ENCODE peak calls at places on chromosome 19, in six cellular contexts. One of them, this sample, is unnamed.

GRCh38 chr19:34985249-34986022 is 14.7 kb upstream of the GRAMD1A start:
- DNase-seq in MM.1S: no peak
- DNase-seq in epithelial cell of proximal tubule: no peak
- DNase-seq in fibroblast of pulmonary artery: peak
- DNase-seq in psoas muscle: peak
- DNase-seq in fibroblast of the aortic adventitia: peak
- DNase-seq in this sample: no peak

GRCh38 chr19:58579473-58580142 is 6.5 kb upstream of the MZF1 start:
- DNase-seq in epithelial cell of proximal tubule: no peak
- DNase-seq in fibroblast of the aortic adventitia: no peak
- DNase-seq in psoas muscle: no peak
- DNase-seq in MM.1S: no peak
- DNase-seq in fibroblast of pulmonary artery: no peak
- DNase-seq in this sample: no peak

GRCh38 chr19:7670150-7670784 is 1.4 kb downstream of the RETN start:
- DNase-seq in epithelial cell of proximal tubule: no peak
- DNase-seq in MM.1S: no peak
- DNase-seq in fibroblast of the aortic adventitia: no peak
- DNase-seq in fibroblast of pulmonary artery: no peak
- DNase-seq in psoas muscle: no peak
- DNase-seq in this sample: no peak

GRCh38 chr19:57056972-57057371 is 62.8 kb upstream of the USP29 start:
- DNase-seq in psoas muscle: peak
- DNase-seq in MM.1S: no peak
- DNase-seq in fibroblast of pulmonary artery: peak
- DNase-seq in fibroblast of the aortic adventitia: no peak
- DNase-seq in epithelial cell of proximal tubule: no peak
- DNase-seq in this sample: no peak

GRCh38 chr19:9054768-9055167 is 32.1 kb upstream of the OR1M1 start:
- DNase-seq in epithelial cell of proximal tubule: no peak
- DNase-seq in MM.1S: no peak
- DNase-seq in fibroblast of the aortic adventitia: no peak
- DNase-seq in fibroblast of pulmonary artery: no peak
- DNase-seq in psoas muscle: no peak
- DNase-seq in this sample: no peak

GRCh38 chr19:35054626-35055025 is 13.1 kb downstream of the HPN start:
- DNase-seq in epithelial cell of proximal tubule: no peak
- DNase-seq in fibroblast of pulmonary artery: no peak
- DNase-seq in psoas muscle: no peak
- DNase-seq in fibroblast of the aortic adventitia: no peak
- DNase-seq in MM.1S: no peak
- DNase-seq in this sample: no peak

GRCh38 chr19:44800461-44800860 is 8.4 kb upstream of the BCAM start:
- DNase-seq in MM.1S: peak
- DNase-seq in psoas muscle: peak
- DNase-seq in fibroblast of pulmonary artery: peak
- DNase-seq in fibroblast of the aortic adventitia: peak
- DNase-seq in epithelial cell of proximal tubule: no peak
- DNase-seq in this sample: peak

GRCh38 chr19:31408460-31409124 is 59.4 kb upstream of the TSHZ3 start:
- DNase-seq in epithelial cell of proximal tubule: peak
- DNase-seq in fibroblast of the aortic adventitia: peak
- DNase-seq in MM.1S: no peak
- DNase-seq in psoas muscle: no peak
- DNase-seq in fibroblast of pulmonary artery: peak
- DNase-seq in this sample: no peak

GRCh38 chr19:56126983-56127780 is 6.1 kb upstream of the ZNF787 start:
- DNase-seq in psoas muscle: no peak
- DNase-seq in epithelial cell of proximal tubule: no peak
- DNase-seq in fibroblast of the aortic adventitia: no peak
- DNase-seq in fibroblast of pulmonary artery: no peak
- DNase-seq in MM.1S: no peak
- DNase-seq in this sample: no peak

GRCh38 chr19:3068071-3068470 is 5.8 kb upstream of the TLE5 start:
- DNase-seq in epithelial cell of proximal tubule: no peak
- DNase-seq in MM.1S: no peak
- DNase-seq in fibroblast of the aortic adventitia: no peak
- DNase-seq in fibroblast of pulmonary artery: no peak
- DNase-seq in psoas muscle: peak
- DNase-seq in this sample: no peak

GRCh38 chr19:35347171-35347929 is at the start of gene FFAR1:
- DNase-seq in epithelial cell of proximal tubule: no peak
- DNase-seq in fibroblast of the aortic adventitia: no peak
- DNase-seq in psoas muscle: no peak
- DNase-seq in fibroblast of pulmonary artery: no peak
- DNase-seq in MM.1S: no peak
- DNase-seq in this sample: peak

GRCh38 chr19:44435441-44435840 is 12.8 kb downstream of the ZNF229 start:
- DNase-seq in fibroblast of the aortic adventitia: no peak
- DNase-seq in fibroblast of pulmonary artery: no peak
- DNase-seq in epithelial cell of proximal tubule: no peak
- DNase-seq in psoas muscle: no peak
- DNase-seq in MM.1S: no peak
- DNase-seq in this sample: no peak

GRCh38 chr19:2341247-2341705 is 12.8 kb downstream of the SPPL2B start:
- DNase-seq in epithelial cell of proximal tubule: no peak
- DNase-seq in MM.1S: no peak
- DNase-seq in fibroblast of pulmonary artery: no peak
- DNase-seq in fibroblast of the aortic adventitia: no peak
- DNase-seq in psoas muscle: no peak
- DNase-seq in this sample: no peak

DNA sequence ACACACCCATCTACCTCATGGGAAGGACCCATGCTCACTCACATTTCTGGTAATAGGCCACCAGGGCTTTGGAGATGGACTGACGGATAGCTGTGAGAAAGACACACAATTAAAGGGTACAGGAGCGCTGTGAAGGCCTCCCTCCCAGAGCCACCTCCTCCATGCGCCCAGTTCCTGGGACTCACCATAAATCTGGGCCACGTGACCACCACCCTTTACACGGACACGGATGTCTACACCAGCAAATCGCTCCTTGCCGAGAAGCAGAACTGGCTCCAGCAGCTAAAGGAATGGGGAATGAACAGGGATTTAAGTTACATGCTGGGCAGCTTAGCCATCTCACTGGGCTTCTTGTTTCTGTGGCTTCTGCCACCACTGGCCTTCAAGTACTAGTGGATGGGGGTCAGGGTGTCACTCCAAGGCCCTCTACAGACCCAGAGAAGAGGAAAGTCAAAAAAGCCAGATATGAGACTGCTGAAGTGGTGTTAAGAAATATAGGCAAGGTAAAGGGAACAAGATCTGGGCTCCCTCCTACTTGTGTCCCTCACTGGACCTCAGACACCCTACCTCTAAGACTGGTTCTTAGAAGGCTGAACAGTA is 2.2 kb downstream of the RPS16 start:
- DNase-seq in MM.1S: no peak
- DNase-seq in epithelial cell of proximal tubule: no peak
- DNase-seq in fibroblast of the aortic adventitia: no peak
- DNase-seq in fibroblast of pulmonary artery: no peak
- DNase-seq in psoas muscle: no peak
- DNase-seq in this sample: no peak
- H3K4me3 ChIP-seq in MM.1S: no peak
- H3K4me3 ChIP-seq in epithelial cell of proximal tubule: no peak
- H3K4me3 ChIP-seq in fibroblast of the aortic adventitia: no peak
- H3K4me3 ChIP-seq in fibroblast of pulmonary artery: no peak
- H3K4me3 ChIP-seq in psoas muscle: peak
- H3K4me3 ChIP-seq in this sample: peak

GRCh38 chr19:17726914-17727773 is 7.9 kb downstream of the MAP1S start:
- DNase-seq in fibroblast of the aortic adventitia: no peak
- DNase-seq in epithelial cell of proximal tubule: no peak
- DNase-seq in MM.1S: no peak
- DNase-seq in fibroblast of pulmonary artery: no peak
- DNase-seq in psoas muscle: no peak
- DNase-seq in this sample: no peak

GRCh38 chr19:17727843-17728242 is 8.6 kb downstream of the MAP1S start:
- DNase-seq in epithelial cell of proximal tubule: no peak
- DNase-seq in MM.1S: no peak
- DNase-seq in psoas muscle: no peak
- DNase-seq in fibroblast of the aortic adventitia: no peak
- DNase-seq in fibroblast of pulmonary artery: no peak
- DNase-seq in this sample: no peak

GRCh38 chr19:17726136-17726741 is 7.0 kb downstream of the MAP1S start:
- DNase-seq in psoas muscle: no peak
- DNase-seq in fibroblast of the aortic adventitia: no peak
- DNase-seq in MM.1S: no peak
- DNase-seq in epithelial cell of proximal tubule: no peak
- DNase-seq in fibroblast of pulmonary artery: no peak
- DNase-seq in this sample: no peak

GRCh38 chr19:17724655-17725054 is 5.4 kb downstream of the MAP1S start:
- DNase-seq in MM.1S: no peak
- DNase-seq in epithelial cell of proximal tubule: no peak
- DNase-seq in fibroblast of the aortic adventitia: no peak
- DNase-seq in fibroblast of pulmonary artery: no peak
- DNase-seq in psoas muscle: no peak
- DNase-seq in this sample: no peak

GRCh38 chr19:17725422-17726078 is 6.3 kb downstream of the MAP1S start:
- DNase-seq in epithelial cell of proximal tubule: no peak
- DNase-seq in fibroblast of pulmonary artery: no peak
- DNase-seq in fibroblast of the aortic adventitia: no peak
- DNase-seq in psoas muscle: no peak
- DNase-seq in MM.1S: no peak
- DNase-seq in this sample: no peak
- TF ChIP-seq CTCF in epithelial cell of proximal tubule: peak
- TF ChIP-seq CTCF in fibroblast of pulmonary artery: peak
- TF ChIP-seq CTCF in fibroblast of the aortic adventitia: peak
- TF ChIP-seq CTCF in psoas muscle: no peak
- TF ChIP-seq CTCF in MM.1S: peak
- TF ChIP-seq CTCF in this sample: peak

GRCh38 chr19:41548954-41549688 is 26.8 kb upstream of the CEACAM21 start:
- DNase-seq in fibroblast of the aortic adventitia: no peak
- DNase-seq in epithelial cell of proximal tubule: no peak
- DNase-seq in fibroblast of pulmonary artery: no peak
- DNase-seq in MM.1S: peak
- DNase-seq in psoas muscle: no peak
- DNase-seq in this sample: peak
- H3K4me3 ChIP-seq in fibroblast of the aortic adventitia: no peak
- H3K4me3 ChIP-seq in epithelial cell of proximal tubule: no peak
- H3K4me3 ChIP-seq in fibroblast of pulmonary artery: no peak
- H3K4me3 ChIP-seq in MM.1S: peak
- H3K4me3 ChIP-seq in psoas muscle: peak
- H3K4me3 ChIP-seq in this sample: peak

GRCh38 chr19:54137114-54137912 is at the start of gene CNOT3:
- DNase-seq in epithelial cell of proximal tubule: peak
- DNase-seq in MM.1S: peak
- DNase-seq in fibroblast of the aortic adventitia: peak
- DNase-seq in fibroblast of pulmonary artery: peak
- DNase-seq in psoas muscle: peak
- DNase-seq in this sample: peak

GRCh38 chr19:54138777-54139256 is 1.3 kb downstream of the CNOT3 start:
- DNase-seq in psoas muscle: no peak
- DNase-seq in epithelial cell of proximal tubule: no peak
- DNase-seq in fibroblast of pulmonary artery: no peak
- DNase-seq in MM.1S: no peak
- DNase-seq in fibroblast of the aortic adventitia: no peak
- DNase-seq in this sample: no peak

GRCh38 chr19:54136086-54136863 is 1.3 kb upstream of the CNOT3 start:
- DNase-seq in psoas muscle: no peak
- DNase-seq in fibroblast of the aortic adventitia: peak
- DNase-seq in epithelial cell of proximal tubule: peak
- DNase-seq in fibroblast of pulmonary artery: peak
- DNase-seq in MM.1S: peak
- DNase-seq in this sample: no peak

GRCh38 chr19:54136864-54137113 is 773 bp upstream of the CNOT3 start:
- DNase-seq in MM.1S: no peak
- DNase-seq in fibroblast of pulmonary artery: no peak
- DNase-seq in psoas muscle: no peak
- DNase-seq in epithelial cell of proximal tubule: no peak
- DNase-seq in fibroblast of the aortic adventitia: no peak
- DNase-seq in this sample: no peak

GRCh38 chr19:54137913-54138776 is 583 bp downstream of the CNOT3 start:
- DNase-seq in fibroblast of the aortic adventitia: no peak
- DNase-seq in psoas muscle: peak
- DNase-seq in epithelial cell of proximal tubule: no peak
- DNase-seq in fibroblast of pulmonary artery: no peak
- DNase-seq in MM.1S: peak
- DNase-seq in this sample: peak
- TF ChIP-seq CTCF in fibroblast of the aortic adventitia: peak
- TF ChIP-seq CTCF in psoas muscle: peak
- TF ChIP-seq CTCF in epithelial cell of proximal tubule: peak
- TF ChIP-seq CTCF in fibroblast of pulmonary artery: no peak
- TF ChIP-seq CTCF in MM.1S: peak
- TF ChIP-seq CTCF in this sample: peak

GRCh38 chr19:46080561-46080960 is 39.8 kb upstream of the IGFL4 start:
- DNase-seq in psoas muscle: no peak
- DNase-seq in fibroblast of pulmonary artery: peak
- DNase-seq in epithelial cell of proximal tubule: peak
- DNase-seq in fibroblast of the aortic adventitia: peak
- DNase-seq in MM.1S: no peak
- DNase-seq in this sample: no peak
- H3K4me3 ChIP-seq in psoas muscle: no peak
- H3K4me3 ChIP-seq in fibroblast of pulmonary artery: no peak
- H3K4me3 ChIP-seq in epithelial cell of proximal tubule: no peak
- H3K4me3 ChIP-seq in fibroblast of the aortic adventitia: no peak
- H3K4me3 ChIP-seq in MM.1S: no peak
- H3K4me3 ChIP-seq in this sample: no peak

GRCh38 chr19:5045956-5046338 is 77.0 kb downstream of the KDM4B start:
- DNase-seq in fibroblast of the aortic adventitia: no peak
- DNase-seq in psoas muscle: no peak
- DNase-seq in MM.1S: no peak
- DNase-seq in fibroblast of pulmonary artery: no peak
- DNase-seq in epithelial cell of proximal tubule: no peak
- DNase-seq in this sample: no peak
- TF ChIP-seq CTCF in fibroblast of the aortic adventitia: no peak
- TF ChIP-seq CTCF in psoas muscle: no peak
- TF ChIP-seq CTCF in MM.1S: no peak
- TF ChIP-seq CTCF in fibroblast of pulmonary artery: no peak
- TF ChIP-seq CTCF in epithelial cell of proximal tubule: no peak
- TF ChIP-seq CTCF in this sample: no peak

GRCh38 chr19:49812997-49813861 is at the start of gene FUZ:
- DNase-seq in fibroblast of the aortic adventitia: peak
- DNase-seq in MM.1S: peak
- DNase-seq in fibroblast of pulmonary artery: peak
- DNase-seq in psoas muscle: peak
- DNase-seq in epithelial cell of proximal tubule: peak
- DNase-seq in this sample: peak

GRCh38 chr19:49818691-49819331 is 722 bp downstream of the MED25 start:
- DNase-seq in fibroblast of the aortic adventitia: no peak
- DNase-seq in psoas muscle: no peak
- DNase-seq in MM.1S: no peak
- DNase-seq in epithelial cell of proximal tubule: no peak
- DNase-seq in fibroblast of pulmonary artery: no peak
- DNase-seq in this sample: no peak

GRCh38 chr19:49814010-49814409 is 918 bp upstream of the FUZ start:
- DNase-seq in fibroblast of the aortic adventitia: no peak
- DNase-seq in MM.1S: no peak
- DNase-seq in psoas muscle: no peak
- DNase-seq in fibroblast of pulmonary artery: no peak
- DNase-seq in epithelial cell of proximal tubule: no peak
- DNase-seq in this sample: no peak

GRCh38 chr19:49817964-49818690 is at the start of gene MED25:
- DNase-seq in epithelial cell of proximal tubule: peak
- DNase-seq in psoas muscle: peak
- DNase-seq in fibroblast of pulmonary artery: peak
- DNase-seq in MM.1S: peak
- DNase-seq in fibroblast of the aortic adventitia: peak
- DNase-seq in this sample: peak

GRCh38 chr19:49816616-49817015 is 1.5 kb upstream of the MED25 start:
- DNase-seq in fibroblast of pulmonary artery: no peak
- DNase-seq in psoas muscle: no peak
- DNase-seq in fibroblast of the aortic adventitia: no peak
- DNase-seq in MM.1S: no peak
- DNase-seq in epithelial cell of proximal tubule: no peak
- DNase-seq in this sample: no peak
- H3K4me3 ChIP-seq in fibroblast of pulmonary artery: no peak
- H3K4me3 ChIP-seq in psoas muscle: peak
- H3K4me3 ChIP-seq in fibroblast of the aortic adventitia: no peak
- H3K4me3 ChIP-seq in MM.1S: no peak
- H3K4me3 ChIP-seq in epithelial cell of proximal tubule: no peak
- H3K4me3 ChIP-seq in this sample: no peak